ENCODE peak calls at places on chromosome 19, in five cellular contexts. One of them, this sample, is unnamed.

GRCh38 chr19:16067205-16067938 is 8.9 kb upstream of the TPM4 start:
- DNase-seq in aorta: peak; percentile 94
- DNase-seq in Daoy: peak; percentile 79
- DNase-seq in neural crest cell: no peak
- DNase-seq in ascending aorta: peak; percentile 67
- DNase-seq in this sample: peak; percentile 86

GRCh38 chr19:8459520-8460260 is 14.9 kb downstream of the HNRNPM start:
- DNase-seq in neural crest cell: no peak
- DNase-seq in Daoy: no peak
- DNase-seq in aorta: no peak
- DNase-seq in ascending aorta: no peak
- DNase-seq in this sample: no peak

GRCh38 chr19:55146078-55146647 is 2.8 kb downstream of the TNNT1 start:
- DNase-seq in aorta: no peak
- DNase-seq in ascending aorta: no peak
- DNase-seq in neural crest cell: no peak
- DNase-seq in Daoy: peak; percentile 68
- DNase-seq in this sample: no peak

GRCh38 chr19:3407556-3408516 is 41.5 kb downstream of the NFIC start:
- DNase-seq in aorta: peak; percentile 77
- DNase-seq in ascending aorta: no peak
- DNase-seq in neural crest cell: no peak
- DNase-seq in Daoy: no peak
- DNase-seq in this sample: peak; percentile 88

GRCh38 chr19:3698386-3698950 is 1.8 kb downstream of the PIP5K1C start:
- DNase-seq in neural crest cell: no peak
- DNase-seq in Daoy: no peak
- DNase-seq in ascending aorta: no peak
- DNase-seq in aorta: peak; percentile 47
- DNase-seq in this sample: no peak

GRCh38 chr19:57587529-57587928 is 3.6 kb downstream of the ZIK1 start:
- DNase-seq in neural crest cell: no peak
- DNase-seq in Daoy: peak; percentile 72
- DNase-seq in aorta: no peak
- DNase-seq in ascending aorta: no peak
- DNase-seq in this sample: no peak

GRCh38 chr19:6700586-6701316 is 19.7 kb downstream of the C3 start:
- DNase-seq in aorta: no peak
- DNase-seq in ascending aorta: no peak
- DNase-seq in neural crest cell: no peak
- DNase-seq in Daoy: no peak
- DNase-seq in this sample: no peak

GRCh38 chr19:38869836-38870607 is 8.1 kb downstream of the RINL start:
- DNase-seq in aorta: peak; percentile 90
- DNase-seq in Daoy: peak; percentile 83
- DNase-seq in ascending aorta: no peak
- DNase-seq in neural crest cell: peak; percentile 61
- DNase-seq in this sample: peak; percentile 91

GRCh38 chr19:49119411-49120324 is at the start of gene PPFIA3:
- DNase-seq in aorta: peak; percentile 80
- DNase-seq in neural crest cell: peak; percentile 55
- DNase-seq in ascending aorta: no peak
- DNase-seq in Daoy: peak; percentile 72
- DNase-seq in this sample: peak; percentile 52

GRCh38 chr19:39679791-39680168 is 24.1 kb downstream of the LGALS16 start:
- DNase-seq in neural crest cell: no peak
- DNase-seq in ascending aorta: no peak
- DNase-seq in Daoy: no peak
- DNase-seq in aorta: no peak
- DNase-seq in this sample: no peak